ENCODE peak calls at places on chromosome 11, in ten cellular contexts. One of them, this sample, is unnamed.

GRCh38 chr11:126891556-126892217 is 108.9 kb downstream of the KIRREL3 start:
- DNase-seq in ovary: no peak
- DNase-seq in prostate gland: no peak
- DNase-seq in stomach: no peak
- DNase-seq in IMR-90: no peak
- DNase-seq in H54: peak; percentile 12
- DNase-seq in adrenal gland: no peak
- DNase-seq in GM12892: no peak
- DNase-seq in uterus: no peak
- DNase-seq in tibial nerve: no peak
- DNase-seq in this sample: no peak

GRCh38 chr11:14644396-14645246 is 1.0 kb downstream of the PDE3B start:
- DNase-seq in ovary: no peak
- DNase-seq in prostate gland: peak; percentile 25
- DNase-seq in stomach: peak; percentile 34
- DNase-seq in IMR-90: no peak
- DNase-seq in H54: no peak
- DNase-seq in adrenal gland: no peak
- DNase-seq in GM12892: no peak
- DNase-seq in uterus: no peak
- DNase-seq in tibial nerve: no peak
- DNase-seq in this sample: no peak

GRCh38 chr11:60344146-60344545 is 17.1 kb downstream of the MS4A6E start:
- DNase-seq in ovary: no peak
- DNase-seq in prostate gland: no peak
- DNase-seq in stomach: no peak
- DNase-seq in IMR-90: no peak
- DNase-seq in H54: no peak
- DNase-seq in adrenal gland: no peak
- DNase-seq in GM12892: no peak
- DNase-seq in uterus: no peak
- DNase-seq in tibial nerve: no peak
- DNase-seq in this sample: no peak

GRCh38 chr11:73159981-73160777 is 18.1 kb upstream of the FCHSD2 start:
- DNase-seq in ovary: no peak
- DNase-seq in prostate gland: no peak
- DNase-seq in stomach: no peak
- DNase-seq in IMR-90: no peak
- DNase-seq in H54: no peak
- DNase-seq in adrenal gland: no peak
- DNase-seq in GM12892: no peak
- DNase-seq in uterus: peak; percentile 1
- DNase-seq in tibial nerve: no peak
- DNase-seq in this sample: no peak

GRCh38 chr11:129268371-129268770 is 76.2 kb upstream of the ARHGAP32 start:
- DNase-seq in ovary: no peak
- DNase-seq in prostate gland: no peak
- DNase-seq in stomach: no peak
- DNase-seq in IMR-90: no peak
- DNase-seq in H54: no peak
- DNase-seq in adrenal gland: no peak
- DNase-seq in GM12892: no peak
- DNase-seq in uterus: no peak
- DNase-seq in tibial nerve: no peak
- DNase-seq in this sample: no peak

GRCh38 chr11:19890308-19890707 is 177.7 kb downstream of the NAV2 start:
- DNase-seq in ovary: no peak
- DNase-seq in prostate gland: no peak
- DNase-seq in stomach: no peak
- DNase-seq in IMR-90: peak; percentile 88
- DNase-seq in H54: peak; percentile 64
- DNase-seq in adrenal gland: no peak
- DNase-seq in GM12892: no peak
- DNase-seq in uterus: no peak
- DNase-seq in tibial nerve: no peak
- DNase-seq in this sample: no peak

GRCh38 chr11:10752061-10752460 is 1.0 kb downstream of the CTR9 start:
- DNase-seq in ovary: no peak
- DNase-seq in prostate gland: no peak
- DNase-seq in stomach: no peak
- DNase-seq in IMR-90: no peak
- DNase-seq in H54: no peak
- DNase-seq in adrenal gland: peak; percentile 53
- DNase-seq in GM12892: no peak
- DNase-seq in uterus: no peak
- DNase-seq in tibial nerve: no peak
- DNase-seq in this sample: no peak

GRCh38 chr11:102669664-102670063 is 35.9 kb downstream of the MMP27 start:
- DNase-seq in ovary: no peak
- DNase-seq in prostate gland: no peak
- DNase-seq in stomach: no peak
- DNase-seq in IMR-90: peak; percentile 42
- DNase-seq in H54: no peak
- DNase-seq in adrenal gland: no peak
- DNase-seq in GM12892: no peak
- DNase-seq in uterus: no peak
- DNase-seq in tibial nerve: no peak
- DNase-seq in this sample: no peak

GRCh38 chr11:14127679-14128078 is 165.2 kb downstream of the SPON1 start:
- DNase-seq in ovary: no peak
- DNase-seq in prostate gland: no peak
- DNase-seq in stomach: no peak
- DNase-seq in IMR-90: no peak
- DNase-seq in H54: no peak
- DNase-seq in adrenal gland: no peak
- DNase-seq in GM12892: no peak
- DNase-seq in uterus: no peak
- DNase-seq in tibial nerve: no peak
- DNase-seq in this sample: no peak

GRCh38 chr11:15940462-15941205 is 415.7 kb downstream of the SOX6 start:
- DNase-seq in ovary: no peak
- DNase-seq in prostate gland: no peak
- DNase-seq in stomach: no peak
- DNase-seq in IMR-90: no peak
- DNase-seq in H54: no peak
- DNase-seq in adrenal gland: no peak
- DNase-seq in GM12892: no peak
- DNase-seq in uterus: no peak
- DNase-seq in tibial nerve: no peak
- DNase-seq in this sample: no peak

GRCh38 chr11:25298450-25298849 is 801.6 kb downstream of the LUZP2 start:
- DNase-seq in ovary: no peak
- DNase-seq in prostate gland: no peak
- DNase-seq in stomach: no peak
- DNase-seq in IMR-90: no peak
- DNase-seq in H54: no peak
- DNase-seq in adrenal gland: no peak
- DNase-seq in GM12892: no peak
- DNase-seq in uterus: no peak
- DNase-seq in tibial nerve: no peak
- DNase-seq in this sample: no peak

DNA sequence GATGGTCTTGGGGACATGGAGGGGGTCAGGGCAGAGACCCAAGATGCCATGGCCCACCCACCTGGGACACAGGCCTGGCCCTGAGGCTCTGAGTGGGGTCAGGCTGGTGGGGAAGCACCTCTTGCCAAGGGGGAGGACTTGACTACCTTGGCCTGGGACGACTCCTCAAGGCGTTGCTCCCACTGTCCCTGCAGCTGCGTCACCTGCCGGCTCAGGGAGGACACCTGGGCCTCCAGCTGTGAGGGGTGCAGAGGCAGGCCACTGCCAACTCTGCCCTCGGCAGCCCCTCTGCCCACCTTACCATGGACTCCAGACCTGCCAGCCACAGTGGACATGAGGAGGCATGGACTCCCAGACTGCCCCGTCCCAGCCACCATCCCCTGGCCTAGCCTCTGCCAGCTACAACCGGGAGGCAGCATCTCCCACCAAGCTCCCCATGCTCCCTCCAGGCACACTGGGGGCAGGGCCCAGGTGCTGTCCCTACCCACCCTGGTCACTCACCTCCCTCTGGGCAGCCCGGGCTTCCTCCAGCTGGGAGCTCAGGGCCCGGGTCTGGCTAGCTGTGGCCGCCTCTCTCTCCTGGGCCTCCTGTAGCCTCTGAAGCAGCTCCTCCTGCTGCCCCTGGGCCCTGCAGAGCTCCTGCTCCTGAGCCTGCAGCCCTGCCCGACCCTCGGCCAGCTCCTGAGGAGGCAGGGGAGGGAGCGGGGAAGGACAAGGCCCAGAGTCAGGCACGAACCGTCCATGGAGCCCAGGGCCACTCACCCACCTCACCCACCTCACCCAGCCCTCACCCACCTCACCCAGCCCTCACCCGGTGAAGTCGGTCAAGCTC is 8.6 kb downstream of the CDC42BPG start:
- DNase-seq in ovary: no peak
- DNase-seq in prostate gland: no peak
- DNase-seq in stomach: no peak
- DNase-seq in IMR-90: no peak
- DNase-seq in H54: no peak
- DNase-seq in adrenal gland: no peak
- DNase-seq in GM12892: no peak
- DNase-seq in uterus: no peak
- DNase-seq in tibial nerve: no peak
- DNase-seq in this sample: no peak
- TF ChIP-seq POLR2A in ovary: no peak
- TF ChIP-seq POLR2A in prostate gland: no peak
- TF ChIP-seq POLR2A in stomach: no peak
- TF ChIP-seq POLR2A in IMR-90: no peak
- TF ChIP-seq POLR2A in H54: no peak
- TF ChIP-seq POLR2A in adrenal gland: no peak
- TF ChIP-seq POLR2A in GM12892: no peak
- TF ChIP-seq POLR2A in uterus: no peak
- TF ChIP-seq POLR2A in tibial nerve: no peak
- TF ChIP-seq POLR2A in this sample: no peak

DNA sequence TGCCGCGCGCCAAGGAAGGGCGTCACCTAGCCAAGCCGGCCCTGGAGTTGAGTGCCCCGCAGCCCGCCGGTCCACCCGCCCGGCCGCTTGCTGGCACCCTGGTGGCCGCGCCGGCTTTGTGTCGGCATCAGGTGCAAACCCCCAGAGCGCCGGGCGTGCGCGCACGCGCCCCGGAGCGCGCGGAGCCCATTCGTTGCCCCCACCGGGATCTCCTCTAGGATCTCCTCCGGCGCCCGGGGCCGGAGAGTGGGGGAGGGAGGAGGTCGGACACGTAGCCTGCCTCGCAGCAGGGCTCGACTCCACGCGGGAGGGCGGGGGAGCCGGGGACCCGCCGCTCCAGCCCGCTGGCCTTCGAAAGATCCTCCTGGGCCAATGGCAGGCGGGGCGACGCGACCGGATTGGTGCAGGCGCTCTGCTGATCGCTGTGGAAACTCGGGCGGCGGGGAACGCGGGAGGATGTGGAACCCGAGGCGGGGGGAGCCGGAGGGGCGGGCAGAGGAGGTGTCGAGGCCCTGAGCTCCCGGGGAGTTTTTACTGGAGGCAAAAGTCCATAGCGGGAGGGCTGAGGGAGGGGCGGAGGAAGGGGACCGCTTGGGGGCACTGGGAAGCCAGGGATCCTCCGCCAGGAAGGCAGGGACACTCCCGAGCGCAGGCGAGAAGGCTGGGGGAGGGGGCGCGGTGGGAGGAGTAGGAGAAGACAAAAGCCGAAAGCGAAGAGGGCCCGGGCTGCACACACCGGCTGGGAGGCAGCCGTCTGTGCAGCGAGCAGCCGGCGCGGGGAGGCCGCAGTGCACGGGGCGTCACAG is at the start of gene FADS2:
- DNase-seq in ovary: peak; percentile 86
- DNase-seq in prostate gland: peak; percentile 84
- DNase-seq in stomach: peak; percentile 57
- DNase-seq in IMR-90: peak; percentile 89
- DNase-seq in H54: no peak
- DNase-seq in adrenal gland: peak; percentile 98
- DNase-seq in GM12892: peak; percentile 92
- DNase-seq in uterus: peak; percentile 95
- DNase-seq in tibial nerve: peak; percentile 83
- DNase-seq in this sample: no peak
- TF ChIP-seq POLR2A in ovary: no peak
- TF ChIP-seq POLR2A in prostate gland: peak; percentile 22
- TF ChIP-seq POLR2A in stomach: no peak
- TF ChIP-seq POLR2A in IMR-90: peak; percentile 70
- TF ChIP-seq POLR2A in H54: peak; percentile 90
- TF ChIP-seq POLR2A in adrenal gland: peak; percentile 92
- TF ChIP-seq POLR2A in GM12892: peak; percentile 67
- TF ChIP-seq POLR2A in uterus: peak; percentile 54
- TF ChIP-seq POLR2A in tibial nerve: no peak
- TF ChIP-seq POLR2A in this sample: peak; percentile 20

GRCh38 chr11:65557280-65558001 is 718 bp downstream of the LTBP3 start:
- DNase-seq in ovary: peak; percentile 67
- DNase-seq in prostate gland: no peak
- DNase-seq in stomach: no peak
- DNase-seq in IMR-90: no peak
- DNase-seq in H54: no peak
- DNase-seq in adrenal gland: no peak
- DNase-seq in GM12892: no peak
- DNase-seq in uterus: no peak
- DNase-seq in tibial nerve: no peak
- DNase-seq in this sample: no peak

GRCh38 chr11:65558002-65558784 is at the start of gene LTBP3:
- DNase-seq in ovary: peak; percentile 88
- DNase-seq in prostate gland: peak; percentile 70
- DNase-seq in stomach: peak; percentile 87
- DNase-seq in IMR-90: peak; percentile 71
- DNase-seq in H54: no peak
- DNase-seq in adrenal gland: peak; percentile 86
- DNase-seq in GM12892: peak; percentile 75
- DNase-seq in uterus: peak; percentile 86
- DNase-seq in tibial nerve: peak; percentile 70
- DNase-seq in this sample: no peak

GRCh38 chr11:65559535-65559934 is 1.4 kb upstream of the LTBP3 start:
- DNase-seq in ovary: peak; percentile 48
- DNase-seq in prostate gland: no peak
- DNase-seq in stomach: no peak
- DNase-seq in IMR-90: no peak
- DNase-seq in H54: no peak
- DNase-seq in adrenal gland: no peak
- DNase-seq in GM12892: no peak
- DNase-seq in uterus: no peak
- DNase-seq in tibial nerve: no peak
- DNase-seq in this sample: no peak

GRCh38 chr11:65559951-65560537 is 1.9 kb upstream of the LTBP3 start:
- DNase-seq in ovary: peak; percentile 50
- DNase-seq in prostate gland: no peak
- DNase-seq in stomach: no peak
- DNase-seq in IMR-90: peak; percentile 53
- DNase-seq in H54: peak; percentile 90
- DNase-seq in adrenal gland: no peak
- DNase-seq in GM12892: no peak
- DNase-seq in uterus: no peak
- DNase-seq in tibial nerve: no peak
- DNase-seq in this sample: no peak

GRCh38 chr11:65558785-65559509 is 788 bp upstream of the LTBP3 start:
- DNase-seq in ovary: peak; percentile 91
- DNase-seq in prostate gland: no peak
- DNase-seq in stomach: peak; percentile 44
- DNase-seq in IMR-90: peak; percentile 33
- DNase-seq in H54: no peak
- DNase-seq in adrenal gland: no peak
- DNase-seq in GM12892: no peak
- DNase-seq in uterus: peak; percentile 86
- DNase-seq in tibial nerve: no peak
- DNase-seq in this sample: no peak
- TF ChIP-seq POLR2A in ovary: no peak
- TF ChIP-seq POLR2A in prostate gland: no peak
- TF ChIP-seq POLR2A in stomach: no peak
- TF ChIP-seq POLR2A in IMR-90: no peak
- TF ChIP-seq POLR2A in H54: peak; percentile 39
- TF ChIP-seq POLR2A in adrenal gland: no peak
- TF ChIP-seq POLR2A in GM12892: no peak
- TF ChIP-seq POLR2A in uterus: peak; percentile 31
- TF ChIP-seq POLR2A in tibial nerve: no peak
- TF ChIP-seq POLR2A in this sample: no peak

GRCh38 chr11:65894034-65894591 is 3.6 kb downstream of the CCDC85B start:
- DNase-seq in ovary: no peak
- DNase-seq in prostate gland: no peak
- DNase-seq in stomach: no peak
- DNase-seq in IMR-90: no peak
- DNase-seq in H54: no peak
- DNase-seq in adrenal gland: no peak
- DNase-seq in GM12892: no peak
- DNase-seq in uterus: no peak
- DNase-seq in tibial nerve: no peak
- DNase-seq in this sample: no peak
- TF ChIP-seq POLR2A in ovary: no peak
- TF ChIP-seq POLR2A in prostate gland: no peak
- TF ChIP-seq POLR2A in stomach: no peak
- TF ChIP-seq POLR2A in IMR-90: peak; percentile 52
- TF ChIP-seq POLR2A in H54: no peak
- TF ChIP-seq POLR2A in adrenal gland: no peak
- TF ChIP-seq POLR2A in GM12892: peak; percentile 66
- TF ChIP-seq POLR2A in uterus: no peak
- TF ChIP-seq POLR2A in tibial nerve: no peak
- TF ChIP-seq POLR2A in this sample: no peak